ENCODE peak calls at places on chromosomes 16 and 17, in nine cellular contexts. Y is endothelial cell of umbilical vein, L is BJ, Q is stomach, V is endodermal cell, H is thyroid gland, D is fibroblast of mammary gland, J is gastrocnemius medialis, N is fibroblast of the aortic adventitia. I is an unnamed sample.

GRCh38 chr17:66172706-66173223 is 19.2 kb downstream of the CEP112 start:
- DNase-seq in Y (no peak), L (no peak), Q (no peak), V (no peak), H (no peak), D (no peak), J (no peak), N (no peak), I (no peak)

GRCh38 chr17:44610871-44611270 is 45.4 kb upstream of the MEIOC start:
- DNase-seq in Y (peak), L (no peak), Q (no peak), V (no peak), H (no peak), D (peak), J (no peak), N (peak), I (no peak)

GRCh38 chr16:68412061-68412460 is 36.2 kb downstream of the SMPD3 start:
- DNase-seq in Y (no peak), L (no peak), Q (no peak), V (no peak), H (no peak), D (no peak), J (no peak), N (no peak), I (no peak)

GRCh38 chr16:16861546-16861945 is 482.6 kb downstream of the NPIPA7 start:
- DNase-seq in Y (no peak), L (no peak), Q (peak), V (peak), H (peak), D (peak), J (no peak), N (peak), I (peak)

GRCh38 chr17:9890124-9890523 is 14.9 kb downstream of the RCVRN start:
- DNase-seq in Y (no peak), L (no peak), Q (no peak), V (peak), H (no peak), D (peak), J (no peak), N (no peak), I (no peak)

GRCh38 chr16:65413861-65414260 is 292.0 kb upstream of the CDH11 start:
- DNase-seq in Y (no peak), L (no peak), Q (no peak), V (no peak), H (no peak), D (peak), J (no peak), N (no peak), I (no peak)

GRCh38 chr17:76279742-76280287 is 14.7 kb downstream of the UBALD2 start:
- DNase-seq in Y (no peak), L (no peak), Q (no peak), V (no peak), H (no peak), D (no peak), J (no peak), N (no peak), I (no peak)

GRCh38 chr17:68152161-68152571 is 95.7 kb upstream of the AMZ2 start:
- DNase-seq in Y (no peak), L (no peak), Q (no peak), V (no peak), H (no peak), D (no peak), J (no peak), N (no peak), I (no peak)

GRCh38 chr17:13545941-13546340 is 55.8 kb downstream of the HS3ST3A1 start:
- DNase-seq in Y (no peak), L (no peak), Q (no peak), V (peak), H (no peak), D (no peak), J (no peak), N (no peak), I (no peak)

GRCh38 chr17:7336240-7337175 is at the start of gene ACAP1:
- DNase-seq in Y (no peak), L (no peak), Q (peak), V (peak), H (no peak), D (no peak), J (no peak), N (no peak), I (no peak)

GRCh38 chr17:1485311-1485747 is 7.2 kb downstream of the MYO1C start:
- DNase-seq in Y (peak), L (no peak), Q (peak), V (peak), H (peak), D (no peak), J (no peak), N (no peak), I (no peak)

GRCh38 chr16:50653633-50654524 is 27.2 kb downstream of the SNX20 start:
- DNase-seq in Y (no peak), L (no peak), Q (no peak), V (no peak), H (no peak), D (no peak), J (no peak), N (no peak), I (no peak)

GRCh38 chr17:41428591-41429326 is 4.4 kb upstream of the KRT37 start:
- DNase-seq in Y (no peak), L (no peak), Q (no peak), V (no peak), H (no peak), D (peak), J (no peak), N (no peak), I (no peak)

GRCh38 chr17:35245196-35245486 is 2.3 kb downstream of the SLFN5 start:
- DNase-seq in Y (peak), L (peak), Q (no peak), V (no peak), H (no peak), D (peak), J (no peak), N (peak), I (peak)
- H3K4me3 ChIP-seq in Y (no peak), L (peak), Q (peak), V (peak), H (no peak), D (no peak), J (no peak), N (peak), I (peak)

DNA sequence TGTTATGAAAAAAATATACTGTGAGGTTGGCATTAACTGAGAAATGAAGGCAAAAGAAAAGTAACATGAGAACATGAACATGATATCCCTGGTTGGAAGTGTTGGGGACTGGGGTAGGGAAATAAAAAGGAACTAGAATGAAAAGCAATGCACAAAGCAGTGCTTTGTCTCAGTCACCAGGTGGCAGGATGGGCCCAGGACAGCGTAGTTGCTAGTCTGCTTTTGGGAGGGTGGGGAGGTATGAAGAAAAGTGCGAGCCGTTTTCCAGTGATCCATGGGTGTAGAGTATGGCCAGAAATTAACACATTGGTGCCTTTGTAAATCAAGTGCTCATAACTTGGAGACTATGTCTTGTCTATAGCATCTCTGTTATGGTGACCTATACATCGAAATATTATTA is 662.5 kb upstream of the SALL1 start:
- DNase-seq in Y (no peak), L (no peak), Q (no peak), V (peak), H (no peak), D (no peak), J (no peak), N (no peak), I (no peak)
- TF ChIP-seq CTCF in Y (no peak), L (no peak), Q (no peak), V (peak), H (no peak), D (peak), J (no peak), N (peak), I (peak)

DNA sequence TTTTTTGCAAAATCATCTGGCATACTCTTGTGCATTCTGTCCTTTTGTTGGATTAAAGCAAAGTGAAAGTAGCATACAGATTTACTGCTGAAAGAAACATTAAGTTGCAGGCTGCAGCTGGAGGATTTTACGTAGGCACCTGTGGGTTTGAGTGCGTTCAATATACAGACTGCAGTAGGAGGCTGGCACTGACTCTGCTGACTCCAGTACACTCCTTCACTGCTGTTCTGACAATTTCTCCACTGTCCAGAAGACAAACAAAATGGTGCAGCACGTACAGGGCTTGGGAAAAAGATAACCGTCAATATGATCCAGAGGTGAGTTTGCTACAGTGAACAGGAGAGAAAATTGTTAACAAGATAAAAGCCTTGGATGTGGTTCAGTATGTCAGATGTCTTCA is 73.3 kb downstream of the TANC2 start:
- DNase-seq in Y (no peak), L (no peak), Q (no peak), V (no peak), H (no peak), D (peak), J (no peak), N (peak), I (no peak)
- H3K4me3 ChIP-seq in Y (no peak), L (no peak), Q (peak), V (no peak), H (no peak), D (no peak), J (no peak), N (peak), I (no peak)

DNA sequence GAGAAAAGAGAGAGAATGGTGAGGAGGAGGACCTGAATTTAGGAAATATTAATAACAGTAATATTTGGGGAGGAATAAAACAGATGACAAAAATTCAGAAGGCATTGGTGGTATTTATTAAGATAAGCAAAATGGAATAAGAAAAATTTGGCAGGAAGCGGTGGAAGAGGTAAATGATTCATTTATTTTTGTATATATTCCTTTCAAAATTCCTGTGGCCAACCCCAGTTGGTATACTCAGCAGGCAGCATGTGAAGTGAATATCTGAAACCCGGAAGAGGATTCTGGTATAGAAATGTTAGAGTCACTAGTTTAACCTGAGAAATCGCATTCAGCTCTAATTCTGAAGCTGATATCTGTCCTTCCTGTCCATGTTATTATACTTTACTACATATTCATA is 792.0 kb downstream of the KCNJ2 start:
- DNase-seq in Y (no peak), L (no peak), Q (no peak), V (no peak), H (no peak), D (no peak), J (no peak), N (no peak), I (no peak)
- TF ChIP-seq CTCF in Y (no peak), L (no peak), Q (no peak), V (no peak), H (no peak), D (no peak), J (no peak), N (no peak), I (no peak)

GRCh38 chr16:29663829-29664132 is 734 bp downstream of the SPN start:
- DNase-seq in Y (no peak), L (no peak), Q (no peak), V (no peak), H (no peak), D (no peak), J (no peak), N (no peak), I (no peak)
- H3K4me3 ChIP-seq in Y (no peak), L (no peak), Q (peak), V (no peak), H (no peak), D (no peak), J (no peak), N (no peak), I (no peak)